ENCODE peak calls at places on chromosomes 12 and 14, in seven cellular contexts. S is breast epithelium, C is Panc1, M is SK-N-SH, E is upper lobe of left lung, T is endothelial cell of umbilical vein, V is GM23338. O is an unnamed sample. For H3K27me3 and H3K4me1, the result is how much of the 10 kb centered on the place peaks cover.

GRCh38 chr12:16610743-16611142 is 4.8 kb upstream of the LMO3 start:
- DNase-seq in S (no peak), C (no peak), M (no peak), E (no peak), T (no peak), V (no peak), O (no peak)

GRCh38 chr12:102643871-102644551 is 163.6 kb upstream of the IGF1 start:
- DNase-seq in S (no peak), C (no peak), M (no peak), E (no peak), T (no peak), V (no peak), O (no peak)

GRCh38 chr14:60245316-60246177 is 3.5 kb upstream of the PPM1A start:
- DNase-seq in S (no peak), C (no peak), M (no peak), E (no peak), T (no peak), V (no peak), O (no peak)

GRCh38 chr12:130870442-130871285 is 1.2 kb upstream of the RAN start:
- DNase-seq in S (peak), C (peak), M (peak), E (peak), T (peak), V (peak), O (peak)

GRCh38 chr12:116157845-116158267 is 119.6 kb downstream of the MED13L start:
- DNase-seq in S (no peak), C (no peak), M (no peak), E (no peak), T (peak), V (peak), O (no peak)

GRCh38 chr14:58922211-58922940 is 266.1 kb upstream of the DAAM1 start:
- DNase-seq in S (no peak), C (no peak), M (no peak), E (no peak), T (no peak), V (no peak), O (no peak)

GRCh38 chr14:72714094-72714493 is 179.8 kb downstream of the DPF3 start:
- DNase-seq in S (no peak), C (no peak), M (no peak), E (peak), T (no peak), V (no peak), O (no peak)

GRCh38 chr14:101253948-101254347 is 307.3 kb upstream of the DIO3 start:
- DNase-seq in S (no peak), C (no peak), M (peak), E (no peak), T (no peak), V (no peak), O (no peak)

GRCh38 chr12:132595183-132595582 is 15.2 kb downstream of the LRCOL1 start:
- DNase-seq in S (no peak), C (no peak), M (no peak), E (no peak), T (no peak), V (no peak), O (no peak)
- H3K27me3 ChIP-seq in S (under half), C (under half), M (under half), E (under half), T (under half), V (half or more), O (under half)

GRCh38 chr12:25982416-25982815 is 23.9 kb downstream of the RASSF8 start:
- DNase-seq in S (no peak), C (no peak), M (no peak), E (no peak), T (no peak), V (no peak), O (no peak)

GRCh38 chr12:25983625-25984024 is 25.1 kb downstream of the RASSF8 start:
- DNase-seq in S (no peak), C (no peak), M (no peak), E (no peak), T (no peak), V (no peak), O (no peak)

GRCh38 chr12:25984759-25985158 is 26.3 kb downstream of the RASSF8 start:
- DNase-seq in S (no peak), C (no peak), M (no peak), E (no peak), T (no peak), V (no peak), O (no peak)

GRCh38 chr12:25986169-25986568 is 27.7 kb downstream of the RASSF8 start:
- DNase-seq in S (no peak), C (no peak), M (no peak), E (no peak), T (no peak), V (no peak), O (no peak)

DNA sequence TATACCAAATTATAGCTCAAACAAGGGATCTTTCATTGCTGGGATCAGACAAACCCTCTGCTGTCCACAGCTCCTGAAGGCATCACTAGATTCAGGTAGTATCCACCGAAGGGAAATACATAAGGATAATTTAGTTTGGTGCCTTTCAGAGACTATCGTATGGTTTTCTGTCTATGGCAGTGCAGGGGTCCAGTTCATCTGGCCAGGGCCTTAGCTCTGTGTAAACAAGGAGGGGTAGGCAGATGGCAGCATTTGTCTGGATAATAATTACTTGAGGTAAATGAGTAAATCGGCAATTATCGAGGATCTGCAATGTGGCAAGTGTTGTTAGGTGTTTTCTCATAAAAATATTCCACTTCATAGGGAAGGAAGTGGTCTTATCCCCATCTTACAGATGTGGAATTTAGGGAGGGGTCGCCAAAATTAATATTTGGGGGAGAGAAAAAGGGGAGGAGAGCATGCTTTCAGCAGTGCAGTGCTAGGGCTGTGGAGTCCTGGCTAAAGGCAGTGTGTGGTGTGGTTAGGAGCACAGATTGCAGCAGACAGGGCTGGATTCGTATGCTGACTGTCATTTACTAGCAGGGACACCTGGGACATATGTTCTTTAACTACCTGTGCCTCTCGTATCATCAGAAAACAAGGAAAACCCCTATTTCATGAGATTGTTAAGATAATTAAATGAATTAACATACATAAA is 27.0 kb downstream of the RASSF8 start:
- DNase-seq in S (no peak), C (no peak), M (no peak), E (no peak), T (no peak), V (no peak), O (no peak)
- H3K4me1 ChIP-seq in S (under half), C (under half), M (under half), E (under half), T (under half), V (under half), O (half or more)

GRCh38 chr12:29073631-29074239 is 75.3 kb upstream of the FAR2 start:
- DNase-seq in S (no peak), C (peak), M (peak), E (no peak), T (peak), V (peak), O (no peak)
- TF ChIP-seq POLR2AphosphoS5 in S (no peak), C (no peak), M (no peak), E (no peak), T (no peak), V (no peak), O (no peak)

DNA sequence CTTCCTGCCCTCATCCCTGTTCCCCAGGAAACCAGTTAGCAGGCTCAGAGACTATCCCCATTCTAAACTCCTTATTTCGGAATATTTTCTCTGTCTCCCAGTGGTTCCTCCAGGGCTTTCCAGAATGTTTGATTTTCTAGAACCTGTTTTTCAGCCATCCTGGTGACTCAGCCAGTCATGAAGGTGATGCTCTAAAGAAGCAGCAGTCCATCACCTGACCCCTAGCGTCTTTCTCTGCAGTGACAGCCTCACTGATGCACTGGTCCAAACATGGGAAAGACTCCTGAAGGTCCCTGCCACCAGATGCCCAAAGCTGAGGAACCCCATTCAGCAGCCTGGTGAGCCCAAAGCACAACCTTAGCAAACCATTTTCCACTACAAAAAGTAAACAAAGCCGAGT is 212.6 kb downstream of the PHETA1 start:
- DNase-seq in S (no peak), C (no peak), M (no peak), E (no peak), T (no peak), V (no peak), O (no peak)
- H3K27me3 ChIP-seq in S (under half), C (under half), M (under half), E (under half), T (under half), V (under half), O (under half)

DNA sequence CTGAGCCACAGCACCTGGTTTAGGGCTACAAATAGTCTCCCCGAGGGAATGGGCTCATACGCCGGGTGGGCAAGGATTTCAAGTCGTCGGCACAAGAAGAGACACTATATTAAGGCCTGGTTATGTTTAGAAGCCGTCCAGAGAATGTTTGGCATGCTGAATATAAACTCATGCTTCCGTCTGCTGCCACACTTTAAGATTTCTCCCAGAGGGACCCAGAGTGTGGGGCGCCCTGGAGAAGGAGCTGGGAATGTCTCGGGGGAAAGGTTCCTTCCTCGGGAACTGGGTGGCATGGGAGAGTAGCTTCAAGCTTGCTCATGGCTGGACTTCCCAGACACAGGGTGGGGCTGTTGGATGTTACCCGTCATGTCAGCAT is 295.7 kb downstream of the CACNA1C start:
- DNase-seq in S (no peak), C (no peak), M (no peak), E (no peak), T (no peak), V (no peak), O (no peak)
- H3K4me1 ChIP-seq in S (under half), C (under half), M (under half), E (under half), T (under half), V (under half), O (under half)